ENCODE peak calls at places on chromosomes 12 and 14, in four cellular contexts. One of them, this sample, is unnamed. For H3K9me3, the result is how much of the 10 kb centered on the place peaks cover.

GRCh38 chr12:90253674-90254181 is 545.1 kb upstream of the ATP2B1 start:
- DNase-seq in HAP-1: no peak
- DNase-seq in tibial nerve: peak
- DNase-seq in pancreas: peak
- DNase-seq in this sample: peak

GRCh38 chr12:96193725-96194571 is at the start of gene ELK3:
- DNase-seq in pancreas: peak
- DNase-seq in HAP-1: peak
- DNase-seq in tibial nerve: peak
- DNase-seq in this sample: peak

GRCh38 chr12:56687225-56688128 is 607 bp downstream of the PTGES3 start:
- DNase-seq in HAP-1: peak
- DNase-seq in pancreas: peak
- DNase-seq in tibial nerve: peak
- DNase-seq in this sample: peak

GRCh38 chr12:122276242-122276641 is 9.9 kb upstream of the VPS33A start:
- DNase-seq in HAP-1: no peak
- DNase-seq in pancreas: no peak
- DNase-seq in tibial nerve: no peak
- DNase-seq in this sample: no peak

GRCh38 chr12:21476949-21477348 is 24.5 kb downstream of the RECQL start:
- DNase-seq in HAP-1: no peak
- DNase-seq in pancreas: no peak
- DNase-seq in tibial nerve: no peak
- DNase-seq in this sample: no peak

GRCh38 chr12:52600941-52601481 is at the start of gene KRT72:
- DNase-seq in pancreas: no peak
- DNase-seq in HAP-1: no peak
- DNase-seq in tibial nerve: no peak
- DNase-seq in this sample: no peak

GRCh38 chr12:1655225-1655788 is 26.3 kb downstream of the WNT5B start:
- DNase-seq in HAP-1: no peak
- DNase-seq in pancreas: no peak
- DNase-seq in tibial nerve: no peak
- DNase-seq in this sample: no peak

GRCh38 chr14:31411218-31411727 is 9.1 kb downstream of the HEATR5A start:
- DNase-seq in tibial nerve: no peak
- DNase-seq in pancreas: no peak
- DNase-seq in HAP-1: no peak
- DNase-seq in this sample: no peak

GRCh38 chr12:88298014-88298682 is 156.0 kb downstream of the TMTC3 start:
- DNase-seq in pancreas: no peak
- DNase-seq in HAP-1: no peak
- DNase-seq in tibial nerve: no peak
- DNase-seq in this sample: no peak

GRCh38 chr12:70645494-70646317 is 8.5 kb upstream of the PTPRB start:
- DNase-seq in tibial nerve: no peak
- DNase-seq in HAP-1: peak
- DNase-seq in pancreas: peak
- DNase-seq in this sample: no peak

GRCh38 chr12:64457036-64457435 is 5.1 kb downstream of the TBK1 start:
- DNase-seq in HAP-1: no peak
- DNase-seq in tibial nerve: no peak
- DNase-seq in pancreas: no peak
- DNase-seq in this sample: no peak

GRCh38 chr14:92240658-92241057 is 82.3 kb upstream of the SLC24A4 start:
- DNase-seq in tibial nerve: no peak
- DNase-seq in HAP-1: no peak
- DNase-seq in pancreas: no peak
- DNase-seq in this sample: no peak

GRCh38 chr14:92244805-92245204 is 78.2 kb upstream of the SLC24A4 start:
- DNase-seq in HAP-1: no peak
- DNase-seq in pancreas: no peak
- DNase-seq in tibial nerve: no peak
- DNase-seq in this sample: no peak

GRCh38 chr14:92247937-92248336 is 75.0 kb upstream of the SLC24A4 start:
- DNase-seq in HAP-1: no peak
- DNase-seq in pancreas: no peak
- DNase-seq in tibial nerve: no peak
- DNase-seq in this sample: no peak

GRCh38 chr14:92247347-92247746 is 75.6 kb upstream of the SLC24A4 start:
- DNase-seq in pancreas: no peak
- DNase-seq in HAP-1: no peak
- DNase-seq in tibial nerve: no peak
- DNase-seq in this sample: no peak

DNA sequence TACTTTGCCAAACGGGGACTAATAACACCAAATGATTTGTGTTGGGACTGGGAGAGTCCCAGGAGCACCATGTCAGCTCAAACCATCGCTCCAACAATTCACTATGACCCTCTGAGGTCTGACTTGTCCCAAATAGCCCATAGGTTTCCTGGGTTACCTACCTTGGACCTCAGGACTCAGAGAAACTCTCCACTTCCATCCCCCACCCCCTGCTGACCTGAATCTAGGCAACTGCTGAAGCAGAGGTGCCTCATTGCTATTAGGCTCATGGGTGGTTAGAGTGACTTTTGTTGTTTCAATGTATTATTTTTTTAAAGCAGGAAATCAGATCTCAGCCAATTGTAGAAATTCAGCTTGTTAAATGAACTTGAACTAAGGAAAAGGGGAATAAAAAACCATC is 81.0 kb upstream of the SLC24A4 start:
- DNase-seq in pancreas: no peak
- DNase-seq in HAP-1: no peak
- DNase-seq in tibial nerve: no peak
- DNase-seq in this sample: no peak
- H3K9me3 ChIP-seq in pancreas: under half
- H3K9me3 ChIP-seq in HAP-1: under half
- H3K9me3 ChIP-seq in tibial nerve: under half
- H3K9me3 ChIP-seq in this sample: under half

DNA sequence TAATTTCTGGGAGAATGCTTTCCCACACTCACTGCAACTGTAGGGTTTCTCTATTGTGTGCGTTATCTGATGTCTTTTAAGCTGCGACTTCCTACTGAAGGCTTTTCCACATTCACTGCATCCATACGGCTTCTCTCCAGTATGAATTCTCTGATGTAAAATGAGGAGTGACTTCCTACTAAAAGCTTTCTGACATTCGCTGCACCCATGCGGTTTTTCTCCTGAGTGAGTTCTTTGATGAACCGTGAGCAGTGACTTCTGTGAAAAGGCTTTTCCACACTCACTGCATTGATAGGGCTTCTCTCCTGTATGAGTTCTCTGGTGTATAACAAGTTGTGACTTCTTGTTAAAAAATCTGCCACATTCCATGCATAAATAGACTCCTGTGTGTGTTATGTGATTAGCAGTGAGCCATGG is 29.7 kb downstream of the ZNF605 start:
- DNase-seq in pancreas: no peak
- DNase-seq in HAP-1: no peak
- DNase-seq in tibial nerve: no peak
- DNase-seq in this sample: no peak
- H3K9me3 ChIP-seq in pancreas: under half
- H3K9me3 ChIP-seq in HAP-1: under half
- H3K9me3 ChIP-seq in tibial nerve: under half
- H3K9me3 ChIP-seq in this sample: half or more

DNA sequence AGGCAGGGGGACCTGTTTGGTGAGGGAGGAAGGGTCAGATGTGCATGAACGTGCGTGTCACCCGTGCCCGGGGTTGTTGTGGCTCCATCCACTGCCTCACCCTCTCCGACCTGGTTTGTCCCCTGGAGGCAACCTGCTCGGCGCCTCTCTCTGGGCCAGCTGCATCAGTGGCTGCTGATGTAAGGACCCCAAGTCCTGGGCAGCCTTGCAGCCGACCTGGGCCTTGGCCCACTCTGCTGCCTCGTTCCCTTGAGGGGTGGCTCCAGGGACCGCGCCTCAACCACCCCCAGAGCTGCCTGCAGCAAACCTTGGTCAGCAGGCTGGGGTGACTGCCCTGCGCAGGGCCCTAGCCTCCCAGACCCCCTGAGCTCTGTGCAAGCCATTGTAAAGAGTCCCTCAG is 351.7 kb downstream of the TMEM121 start:
- DNase-seq in pancreas: no peak
- DNase-seq in tibial nerve: no peak
- DNase-seq in HAP-1: no peak
- DNase-seq in this sample: peak
- H3K9me3 ChIP-seq in pancreas: under half
- H3K9me3 ChIP-seq in tibial nerve: under half
- H3K9me3 ChIP-seq in HAP-1: under half
- H3K9me3 ChIP-seq in this sample: under half

GRCh38 chr14:52262600-52262999 is 4.9 kb upstream of the PTGDR start:
- DNase-seq in pancreas: no peak
- DNase-seq in tibial nerve: no peak
- DNase-seq in HAP-1: no peak
- DNase-seq in this sample: no peak
- H3K9me3 ChIP-seq in pancreas: under half
- H3K9me3 ChIP-seq in tibial nerve: under half
- H3K9me3 ChIP-seq in HAP-1: under half
- H3K9me3 ChIP-seq in this sample: under half

GRCh38 chr14:85399196-85399595 is 130.7 kb upstream of the FLRT2 start:
- DNase-seq in tibial nerve: no peak
- DNase-seq in HAP-1: no peak
- DNase-seq in pancreas: no peak
- DNase-seq in this sample: no peak
- H3K9me3 ChIP-seq in tibial nerve: under half
- H3K9me3 ChIP-seq in HAP-1: under half
- H3K9me3 ChIP-seq in pancreas: under half
- H3K9me3 ChIP-seq in this sample: under half

GRCh38 chr12:31853520-31853919 is 105.7 kb upstream of the RESF1 start:
- DNase-seq in tibial nerve: no peak
- DNase-seq in HAP-1: no peak
- DNase-seq in pancreas: no peak
- DNase-seq in this sample: no peak

GRCh38 chr12:31849090-31849687 is 110.0 kb upstream of the RESF1 start:
- DNase-seq in pancreas: no peak
- DNase-seq in HAP-1: no peak
- DNase-seq in tibial nerve: no peak
- DNase-seq in this sample: no peak

GRCh38 chr12:31853977-31854376 is 105.2 kb upstream of the RESF1 start:
- DNase-seq in HAP-1: no peak
- DNase-seq in pancreas: no peak
- DNase-seq in tibial nerve: no peak
- DNase-seq in this sample: no peak

GRCh38 chr12:31846405-31846804 is 112.8 kb upstream of the RESF1 start:
- DNase-seq in tibial nerve: no peak
- DNase-seq in HAP-1: no peak
- DNase-seq in pancreas: no peak
- DNase-seq in this sample: no peak

GRCh38 chr12:31850268-31850667 is 108.9 kb upstream of the RESF1 start:
- DNase-seq in pancreas: no peak
- DNase-seq in tibial nerve: no peak
- DNase-seq in HAP-1: no peak
- DNase-seq in this sample: no peak
- H3K9me3 ChIP-seq in pancreas: under half
- H3K9me3 ChIP-seq in tibial nerve: under half
- H3K9me3 ChIP-seq in HAP-1: under half
- H3K9me3 ChIP-seq in this sample: under half